ENCODE peak calls at places on chromosomes 13 and 19, in eight cellular contexts. M is heart right ventricle; O is GM06990; I is SW 1271; E is HT-29; X is AG10803; Y is stimulated activated naive CD4-positive, alpha-beta T cell; N is stomach. B is an unnamed sample.

GRCh38 chr19:54282706-54283105 is 1.8 kb upstream of the LILRB2 start:
- DNase-seq in N (no peak), I (no peak), M (no peak), Y (no peak), X (no peak), E (no peak), O (no peak), B (no peak)

GRCh38 chr13:108877300-108877699 is 247.9 kb downstream of the MYO16 start:
- DNase-seq in N (no peak), X (no peak), I (no peak), E (no peak), Y (no peak), O (no peak), M (no peak), B (no peak)

GRCh38 chr13:31765441-31765840 is 26.1 kb downstream of the RXFP2 start:
- DNase-seq in Y (no peak), M (no peak), O (no peak), X (peak; percentile 92), E (no peak), I (no peak), N (no peak), B (no peak)

GRCh38 chr13:23643828-23644419 is 73.7 kb downstream of the TNFRSF19 start:
- DNase-seq in Y (no peak), E (no peak), X (no peak), M (no peak), O (no peak), N (no peak), I (no peak), B (no peak)

GRCh38 chr19:41988947-41989346 is 5.1 kb downstream of the ATP1A3 start:
- DNase-seq in E (no peak), Y (no peak), X (no peak), N (no peak), I (no peak), O (no peak), M (no peak), B (no peak)

GRCh38 chr19:14782978-14783545 is 4.7 kb upstream of the ADGRE2 start:
- DNase-seq in I (no peak), X (no peak), E (no peak), O (no peak), M (no peak), N (no peak), Y (no peak), B (no peak)

GRCh38 chr13:102825400-102825799 is 20.4 kb upstream of the ERCC5 start:
- DNase-seq in O (no peak), X (no peak), I (no peak), E (no peak), Y (no peak), M (no peak), N (no peak), B (no peak)

GRCh38 chr19:50717026-50717723 is 2.4 kb downstream of the SHANK1 start:
- DNase-seq in O (no peak), E (no peak), I (no peak), Y (no peak), X (no peak), M (no peak), N (no peak), B (no peak)

GRCh38 chr19:35977446-35978222 is 17.4 kb upstream of the SDHAF1 start:
- DNase-seq in Y (no peak), M (no peak), X (no peak), I (no peak), O (peak; percentile 57), E (peak; percentile 40), N (no peak), B (no peak)

GRCh38 chr19:44582581-44583265 is 30.6 kb upstream of the IGSF23 start:
- DNase-seq in N (no peak), M (peak; percentile 31), Y (no peak), X (no peak), I (no peak), E (peak; percentile 52), O (peak; percentile 13), B (no peak)

GRCh38 chr13:23500858-23501257 is 67.4 kb upstream of the SACS start:
- DNase-seq in O (no peak), N (no peak), E (no peak), Y (no peak), I (no peak), X (peak; percentile 97), M (no peak), B (no peak)

GRCh38 chr13:25249001-25249543 is 38.2 kb downstream of the MTMR6 start:
- DNase-seq in I (no peak), X (peak; percentile 73), M (no peak), N (no peak), E (peak; percentile 65), Y (no peak), O (no peak), B (no peak)

GRCh38 chr13:97258801-97259200 is 36.7 kb downstream of the MBNL2 start:
- DNase-seq in N (no peak), I (no peak), E (no peak), M (no peak), O (no peak), Y (no peak), X (peak; percentile 84), B (no peak)

GRCh38 chr19:7965259-7965841 is 21.9 kb upstream of the TIMM44 start:
- DNase-seq in Y (no peak), N (no peak), E (no peak), I (no peak), M (no peak), X (no peak), O (no peak), B (no peak)

GRCh38 chr13:106656214-106656613 is 88.3 kb upstream of the ARGLU1 start:
- DNase-seq in N (no peak), M (no peak), I (no peak), X (no peak), E (no peak), Y (no peak), O (no peak), B (no peak)

GRCh38 chr13:96904232-96904631 is 90.0 kb downstream of the OXGR1 start:
- DNase-seq in M (no peak), O (no peak), Y (no peak), E (no peak), I (no peak), X (no peak), N (no peak), B (no peak)

GRCh38 chr13:109243311-109243951 is 543.0 kb downstream of the IRS2 start:
- DNase-seq in I (peak; percentile 74), Y (no peak), E (peak; percentile 82), N (no peak), O (no peak), M (no peak), X (peak; percentile 98), B (peak; percentile 54)

GRCh38 chr13:76764916-76765315 is 121.3 kb downstream of the KCTD12 start:
- DNase-seq in O (no peak), Y (no peak), I (no peak), M (no peak), E (no peak), X (no peak), N (no peak), B (no peak)

B was measured in keratinocyte.